ENCODE peak calls at places on chromosomes 12 and 14, in ten cellular contexts. L is CD4-positive, alpha-beta T cell; V is HL-60; W is fibroblast of lung; G is right lobe of liver; U is astrocyte; K is Calu3; N is lower lobe of right lung; D is B cell; X is neural crest cell. H is an unnamed sample.

GRCh38 chr12:9107542-9107873 is 8.2 kb downstream of the A2M start:
- DNase-seq in L (no peak), V (no peak), W (no peak), G (no peak), U (no peak), K (no peak), N (no peak), D (no peak), X (no peak), H (no peak)

GRCh38 chr12:27913999-27914614 is 58.4 kb downstream of the PTHLH start:
- DNase-seq in L (no peak), V (no peak), W (no peak), G (no peak), U (no peak), K (no peak), N (no peak), D (no peak), X (no peak), H (no peak)

GRCh38 chr12:14395059-14395778 is 29.7 kb downstream of the ATF7IP start:
- DNase-seq in L (no peak), V (no peak), W (no peak), G (no peak), U (no peak), K (no peak), N (no peak), D (peak), X (no peak), H (no peak)

GRCh38 chr14:53152909-53153701 is at the start of gene DDHD1:
- DNase-seq in L (peak), V (peak), W (peak), G (peak), U (peak), K (peak), N (peak), D (peak), X (peak), H (peak)

GRCh38 chr12:28974890-28975289 is 174.2 kb upstream of the FAR2 start:
- DNase-seq in L (no peak), V (no peak), W (no peak), G (no peak), U (no peak), K (no peak), N (no peak), D (no peak), X (no peak), H (no peak)

GRCh38 chr12:5154091-5154490 is 110.4 kb downstream of the KCNA5 start:
- DNase-seq in L (no peak), V (no peak), W (no peak), G (no peak), U (no peak), K (no peak), N (no peak), D (no peak), X (no peak), H (no peak)

GRCh38 chr12:131507094-131507493 is 203.8 kb upstream of the SFSWAP start:
- DNase-seq in L (no peak), V (no peak), W (no peak), G (no peak), U (no peak), K (no peak), N (no peak), D (no peak), X (no peak), H (no peak)

GRCh38 chr14:69232388-69232787 is 27.6 kb upstream of the GALNT16 start:
- DNase-seq in L (no peak), V (no peak), W (no peak), G (no peak), U (peak), K (no peak), N (no peak), D (no peak), X (no peak), H (no peak)

GRCh38 chr12:53591301-53592206 is 34.6 kb downstream of the ATF7 start:
- DNase-seq in L (no peak), V (no peak), W (no peak), G (no peak), U (no peak), K (no peak), N (no peak), D (no peak), X (no peak), H (no peak)

GRCh38 chr12:106885026-106885425 is 70.7 kb upstream of the TMEM263 start:
- DNase-seq in L (no peak), V (no peak), W (no peak), G (no peak), U (no peak), K (no peak), N (no peak), D (no peak), X (no peak), H (no peak)

GRCh38 chr12:49809369-49810158 is 18.6 kb downstream of the NCKAP5L start:
- DNase-seq in L (no peak), V (no peak), W (peak), G (no peak), U (peak), K (no peak), N (peak), D (no peak), X (peak), H (no peak)
- TF ChIP-seq CTCF in L (no peak), V (no peak), W (no peak), G (no peak), U (no peak), K (no peak), N (no peak), D (no peak), X (no peak), H (no peak)

GRCh38 chr14:64636208-64636979 is 67.8 kb upstream of the PLEKHG3 start:
- DNase-seq in L (peak), V (peak), W (peak), G (peak), U (no peak), K (peak), N (peak), D (peak), X (peak), H (peak)

GRCh38 chr14:64638625-64639024 is 65.6 kb upstream of the PLEKHG3 start:
- DNase-seq in L (no peak), V (no peak), W (no peak), G (no peak), U (no peak), K (no peak), N (no peak), D (no peak), X (no peak), H (no peak)

GRCh38 chr14:64639340-64639821 is 64.8 kb upstream of the PLEKHG3 start:
- DNase-seq in L (no peak), V (no peak), W (no peak), G (no peak), U (peak), K (peak), N (no peak), D (no peak), X (no peak), H (no peak)

GRCh38 chr14:64637735-64638473 is 66.3 kb upstream of the PLEKHG3 start:
- DNase-seq in L (no peak), V (no peak), W (peak), G (no peak), U (no peak), K (no peak), N (no peak), D (no peak), X (no peak), H (no peak)

GRCh38 chr14:64636980-64637429 is 67.2 kb upstream of the PLEKHG3 start:
- DNase-seq in L (no peak), V (no peak), W (no peak), G (no peak), U (no peak), K (no peak), N (no peak), D (no peak), X (no peak), H (no peak)
- TF ChIP-seq CTCF in L (peak), V (no peak), W (no peak), G (no peak), U (no peak), K (no peak), N (no peak), D (peak), X (peak), H (peak)

DNA sequence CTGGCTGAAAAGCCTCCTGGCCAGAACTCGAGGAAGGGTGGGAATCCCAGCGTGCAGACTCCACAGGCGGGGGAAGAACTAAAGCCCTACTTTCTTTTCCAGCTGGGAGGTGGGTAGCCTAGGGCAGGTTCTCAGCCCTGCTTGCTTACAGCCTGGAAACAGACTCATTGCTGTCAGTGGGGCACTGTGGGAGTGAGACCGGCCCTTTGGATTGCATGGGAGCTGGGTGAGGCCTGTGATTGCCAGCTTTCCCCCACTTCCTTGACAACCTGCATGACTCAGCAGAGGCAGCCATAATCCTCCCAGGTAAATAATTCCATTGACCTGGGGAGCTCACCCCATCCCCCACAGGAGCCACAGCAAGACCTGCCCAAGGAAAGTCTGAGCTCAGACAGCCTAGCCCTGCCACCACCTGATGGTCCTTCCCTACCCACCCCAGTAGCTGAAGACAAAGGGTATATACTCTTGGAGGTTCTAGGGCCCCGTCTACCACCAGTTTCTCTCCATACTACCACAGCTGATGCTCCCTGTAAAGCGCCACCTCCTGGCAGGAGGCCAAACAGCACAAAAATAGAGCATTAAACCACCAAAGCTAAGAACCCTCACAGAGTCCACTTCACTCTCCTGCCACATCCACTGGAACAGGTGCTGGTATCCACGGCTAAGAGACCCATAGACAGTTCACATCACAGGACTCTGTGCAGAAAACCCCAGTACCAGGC is 294.1 kb downstream of the SEC23A start:
- DNase-seq in L (no peak), V (no peak), W (no peak), G (no peak), U (no peak), K (peak), N (no peak), D (no peak), X (no peak), H (no peak)
- TF ChIP-seq CTCF in L (no peak), V (no peak), W (no peak), G (no peak), U (no peak), K (no peak), N (no peak), D (no peak), X (peak), H (no peak)

GRCh38 chr14:99571303-99571986 is 32.6 kb downstream of the CCDC85C start:
- DNase-seq in L (no peak), V (no peak), W (no peak), G (peak), U (no peak), K (no peak), N (no peak), D (no peak), X (no peak), H (no peak)
- TF ChIP-seq CTCF in L (no peak), V (no peak), W (no peak), G (no peak), U (no peak), K (no peak), N (no peak), D (no peak), X (no peak), H (no peak)

GRCh38 chr14:95490727-95491451 is 25.6 kb downstream of the SYNE3 start:
- DNase-seq in L (no peak), V (no peak), W (peak), G (no peak), U (no peak), K (no peak), N (no peak), D (no peak), X (no peak), H (no peak)
- TF ChIP-seq CTCF in L (no peak), V (no peak), W (no peak), G (no peak), U (no peak), K (no peak), N (no peak), D (no peak), X (no peak), H (no peak)

GRCh38 chr12:31279525-31279924 is 46.4 kb downstream of the SINHCAF start:
- DNase-seq in L (no peak), V (no peak), W (no peak), G (no peak), U (no peak), K (no peak), N (no peak), D (no peak), X (no peak), H (no peak)

GRCh38 chr12:31278445-31279242 is 47.3 kb downstream of the SINHCAF start:
- DNase-seq in L (no peak), V (no peak), W (no peak), G (no peak), U (no peak), K (no peak), N (no peak), D (no peak), X (no peak), H (no peak)

GRCh38 chr12:31275491-31275890 is 50.5 kb downstream of the SINHCAF start:
- DNase-seq in L (no peak), V (no peak), W (no peak), G (no peak), U (no peak), K (no peak), N (no peak), D (no peak), X (no peak), H (no peak)

GRCh38 chr12:31274520-31275300 is 51.2 kb downstream of the SINHCAF start:
- DNase-seq in L (no peak), V (no peak), W (no peak), G (no peak), U (no peak), K (no peak), N (no peak), D (no peak), X (no peak), H (no peak)

GRCh38 chr12:31277081-31277480 is 48.9 kb downstream of the SINHCAF start:
- DNase-seq in L (no peak), V (no peak), W (no peak), G (no peak), U (no peak), K (no peak), N (no peak), D (no peak), X (no peak), H (no peak)
- TF ChIP-seq CTCF in L (no peak), V (no peak), W (no peak), G (no peak), U (no peak), K (no peak), N (no peak), D (no peak), X (no peak), H (no peak)

DNA sequence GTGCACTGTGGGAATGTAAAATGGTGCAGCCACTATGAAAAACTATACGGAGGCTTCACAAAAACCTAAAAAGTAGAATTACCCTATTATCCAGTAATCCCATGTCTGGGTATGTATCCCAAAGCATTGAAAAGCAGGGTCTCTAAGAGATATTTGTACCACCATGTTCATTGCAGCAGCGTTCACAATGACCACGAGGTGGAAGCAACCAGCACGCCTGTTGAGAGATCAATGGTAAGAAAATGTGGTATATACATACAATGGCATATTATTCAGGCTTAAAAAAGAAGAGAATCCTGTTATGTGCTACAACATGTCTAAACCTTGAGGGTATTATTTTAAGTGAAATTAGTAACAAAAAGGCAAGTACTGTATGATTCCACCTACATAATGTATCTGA is 910 bp upstream of the NOPCHAP1 start:
- DNase-seq in L (no peak), V (no peak), W (no peak), G (no peak), U (no peak), K (peak), N (no peak), D (no peak), X (no peak), H (no peak)
- TF ChIP-seq CTCF in L (no peak), V (no peak), W (no peak), G (no peak), U (no peak), K (no peak), N (no peak), D (no peak), X (no peak), H (no peak)

DNA sequence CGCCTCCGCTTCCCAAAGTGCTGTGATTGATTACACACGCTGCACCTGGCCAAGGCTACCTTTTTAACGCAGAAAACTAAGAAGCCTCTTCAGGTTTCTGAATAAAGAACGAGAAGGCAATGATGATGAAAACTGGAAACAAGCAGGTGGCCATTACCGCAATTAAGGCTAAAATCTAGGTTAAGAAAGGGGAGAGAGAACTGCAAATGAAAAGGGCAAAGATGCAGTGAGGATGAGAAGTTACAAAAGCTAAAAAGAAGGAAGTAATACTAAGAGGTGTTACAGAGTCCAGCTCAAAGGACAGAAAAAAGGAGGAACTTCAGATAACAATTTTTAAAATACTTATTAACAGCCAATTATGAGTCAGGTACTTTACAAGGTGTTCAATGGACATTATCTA is 79.7 kb downstream of the DUSP16 start:
- DNase-seq in L (no peak), V (no peak), W (no peak), G (no peak), U (no peak), K (no peak), N (no peak), D (peak), X (no peak), H (no peak)
- TF ChIP-seq CTCF in L (no peak), V (no peak), W (no peak), G (no peak), U (no peak), K (no peak), N (no peak), D (no peak), X (no peak), H (no peak)

GRCh38 chr14:57863471-57863870 is 2.4 kb downstream of the SLC35F4 start:
- DNase-seq in L (no peak), V (no peak), W (no peak), G (no peak), U (no peak), K (no peak), N (no peak), D (no peak), X (no peak), H (no peak)

GRCh38 chr14:57865066-57865449 is 834 bp downstream of the SLC35F4 start:
- DNase-seq in L (no peak), V (no peak), W (no peak), G (no peak), U (no peak), K (no peak), N (no peak), D (no peak), X (no peak), H (no peak)

GRCh38 chr14:57869530-57870088 is 3.7 kb upstream of the SLC35F4 start:
- DNase-seq in L (no peak), V (no peak), W (no peak), G (no peak), U (no peak), K (peak), N (no peak), D (no peak), X (no peak), H (no peak)

GRCh38 chr14:57866199-57866755 is 385 bp upstream of the SLC35F4 start:
- DNase-seq in L (no peak), V (no peak), W (no peak), G (no peak), U (no peak), K (no peak), N (no peak), D (no peak), X (no peak), H (no peak)

DNA sequence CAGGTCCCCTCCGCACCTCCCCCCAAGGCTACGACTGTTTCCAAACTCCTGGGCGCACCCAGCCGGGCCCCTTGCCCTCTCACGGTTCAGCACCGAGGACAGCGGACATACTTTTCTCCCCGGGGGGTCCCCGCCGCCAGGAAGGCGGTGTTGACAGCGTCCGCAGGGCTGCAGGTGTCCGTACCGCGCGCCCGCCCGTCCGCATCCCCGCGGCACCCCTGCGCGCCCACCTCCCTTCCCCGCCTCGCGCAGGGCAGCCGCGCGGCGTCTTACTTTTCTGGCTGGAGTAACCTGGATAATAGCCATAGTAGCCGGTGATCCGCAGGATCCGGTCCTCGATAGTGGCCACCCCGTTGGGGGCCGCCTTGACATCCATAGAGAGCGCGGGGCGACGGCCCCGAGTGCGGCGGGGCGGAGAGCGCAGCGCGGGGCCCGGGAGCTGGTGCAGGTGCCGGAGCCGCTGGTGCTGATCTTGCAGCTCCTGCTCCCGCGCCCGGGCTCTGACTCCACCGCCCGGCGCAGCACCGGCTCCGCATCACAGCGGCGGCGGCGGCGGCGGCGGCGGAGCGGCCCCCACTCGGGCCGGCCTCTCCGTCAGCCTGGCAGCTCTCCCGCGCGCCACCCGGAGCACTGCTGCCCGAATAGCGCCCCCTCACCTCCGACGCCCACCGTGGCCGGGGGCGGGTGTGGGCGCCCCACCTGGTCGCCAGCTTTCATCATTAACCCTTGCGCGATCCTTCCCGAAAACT is at the start of gene SLC35F4:
- DNase-seq in L (no peak), V (no peak), W (no peak), G (no peak), U (no peak), K (peak), N (no peak), D (no peak), X (peak), H (no peak)
- TF ChIP-seq CTCF in L (no peak), V (no peak), W (no peak), G (no peak), U (no peak), K (no peak), N (no peak), D (no peak), X (no peak), H (no peak)